ENCODE peak calls at places on chromosomes 2 and 18, in four cellular contexts. S, B, A and X are unnamed samples.

GRCh38 chr18:52607985-52608384 is 268.0 kb downstream of the DCC start:
- DNase-seq in A (no peak), B (no peak), S (no peak), X (no peak)

GRCh38 chr18:53850918-53851317 is 373.6 kb downstream of the MBD2 start:
- DNase-seq in B (no peak), A (no peak), S (no peak), X (no peak)

GRCh38 chr2:233288663-233289062 is 19.0 kb upstream of the SAG start:
- DNase-seq in B (no peak), S (no peak), A (no peak), X (peak)

GRCh38 chr2:85649201-85650190 is 18.5 kb downstream of the SFTPB start:
- DNase-seq in A (peak), S (no peak), B (no peak), X (peak)

GRCh38 chr2:237572742-237573101 is 6.3 kb downstream of the PRLH start:
- DNase-seq in B (no peak), A (no peak), S (no peak), X (no peak)

GRCh38 chr2:213167559-213167958 is 16.1 kb upstream of the IKZF2 start:
- DNase-seq in A (no peak), B (no peak), S (no peak), X (no peak)

GRCh38 chr2:110843496-110843895 is 111.1 kb downstream of the ACOXL start:
- DNase-seq in S (no peak), A (no peak), B (no peak), X (no peak)

GRCh38 chr2:224157655-224158054 is 118.6 kb upstream of the SERPINE2 start:
- DNase-seq in S (no peak), B (no peak), A (no peak), X (no peak)

GRCh38 chr2:222433381-222434173 is 9.2 kb downstream of the SGPP2 start:
- DNase-seq in B (no peak), S (peak), A (no peak), X (no peak)

GRCh38 chr2:63064197-63064596 is 13.6 kb downstream of the OTX1 start:
- DNase-seq in B (no peak), S (no peak), A (no peak), X (no peak)

GRCh38 chr2:230412846-230413245 is 3.2 kb upstream of the SP100 start:
- DNase-seq in S (no peak), B (no peak), A (no peak), X (no peak)

GRCh38 chr2:111119847-111120252 is 864 bp upstream of the BCL2L11 start:
- DNase-seq in B (no peak), A (no peak), S (no peak), X (no peak)

GRCh38 chr2:108363900-108364225 is 13.9 kb upstream of the SULT1C4 start:
- DNase-seq in S (no peak), B (no peak), A (no peak), X (no peak)

GRCh38 chr2:170115501-170116229 is 62.3 kb upstream of the MYO3B start:
- DNase-seq in A (no peak), S (no peak), B (no peak), X (peak)

GRCh38 chr2:160109939-160110673 is 47.7 kb upstream of the PLA2R1 start:
- DNase-seq in A (peak), B (no peak), S (peak), X (peak)

GRCh38 chr2:101188683-101189405 is 37.7 kb upstream of the TBC1D8 start:
- DNase-seq in S (no peak), A (peak), B (no peak), X (peak)

GRCh38 chr2:86747708-86748627 is 27.9 kb downstream of the RMND5A start:
- DNase-seq in S (no peak), A (peak), B (no peak), X (peak)

GRCh38 chr2:37629529-37629928 is 41.9 kb downstream of the CDC42EP3 start:
- DNase-seq in B (no peak), A (peak), S (no peak), X (no peak)
- H3K4me3 ChIP-seq in B (no peak), A (no peak), S (no peak), X (no peak)

GRCh38 chr2:179020156-179020750 is 29.7 kb downstream of the CCDC141 start:
- DNase-seq in A (no peak), S (no peak), B (no peak), X (no peak)
- TF ChIP-seq CTCF in A (peak), S (no peak), B (no peak), X (peak)

GRCh38 chr2:1553671-1554295 is 140.5 kb downstream of the TPO start:
- DNase-seq in S (no peak), A (peak), B (no peak), X (peak)

GRCh38 chr2:1556776-1557466 is 143.7 kb downstream of the TPO start:
- DNase-seq in B (no peak), S (peak), A (peak), X (peak)

GRCh38 chr2:1559589-1560175 is 146.4 kb downstream of the TPO start:
- DNase-seq in A (no peak), S (no peak), B (no peak), X (no peak)

GRCh38 chr2:1556286-1556685 is 143.0 kb downstream of the TPO start:
- DNase-seq in B (no peak), S (peak), A (no peak), X (no peak)

GRCh38 chr2:1557467-1557820 is 144.2 kb downstream of the TPO start:
- DNase-seq in B (no peak), S (no peak), A (no peak), X (no peak)
- H3K4me3 ChIP-seq in B (no peak), S (no peak), A (no peak), X (no peak)

GRCh38 chr2:46672752-46673151 is 193.4 kb downstream of the TMEM247 start:
- DNase-seq in S (no peak), A (no peak), B (no peak), X (no peak)
- TF ChIP-seq CTCF in S (no peak), A (no peak), B (no peak), X (no peak)

GRCh38 chr2:97995026-97995733 is 568 bp downstream of the TMEM131 start:
- DNase-seq in A (peak), S (peak), B (no peak), X (peak)

GRCh38 chr2:97991081-97991856 is 4.5 kb downstream of the TMEM131 start:
- DNase-seq in A (no peak), B (no peak), S (no peak), X (no peak)

GRCh38 chr2:97995734-97996624 is at the start of gene TMEM131:
- DNase-seq in A (peak), B (peak), S (peak), X (peak)

GRCh38 chr2:97993926-97994325 is 1.8 kb downstream of the TMEM131 start:
- DNase-seq in S (no peak), B (no peak), A (no peak), X (no peak)

GRCh38 chr2:97992836-97993825 is 2.6 kb downstream of the TMEM131 start:
- DNase-seq in A (peak), B (no peak), S (no peak), X (no peak)
- H3K4me3 ChIP-seq in A (peak), B (peak), S (no peak), X (peak)